ENCODE peak calls at places on chromosome 10, in seven cellular contexts. N, R, Z, F, V, T and X are unnamed samples.

GRCh38 chr10:24851595-24851994 is 100.8 kb downstream of the PRTFDC1 start:
- DNase-seq in N (no peak), R (no peak), Z (no peak), F (no peak), V (no peak), T (no peak), X (no peak)

GRCh38 chr10:71713135-71714040 is 6.2 kb downstream of the C10orf105 start:
- DNase-seq in N (no peak), R (peak; percentile 88), Z (no peak), F (peak; percentile 88), V (peak; percentile 55), T (no peak), X (peak; percentile 79)

GRCh38 chr10:123458933-123459332 is 207.2 kb upstream of the GPR26 start:
- DNase-seq in N (no peak), R (no peak), Z (no peak), F (no peak), V (no peak), T (no peak), X (no peak)

GRCh38 chr10:10598297-10598696 is 419.4 kb upstream of the CELF2 start:
- DNase-seq in N (no peak), R (no peak), Z (no peak), F (no peak), V (no peak), T (no peak), X (no peak)

GRCh38 chr10:78594938-78595645 is 473.7 kb upstream of the ZMIZ1 start:
- DNase-seq in N (no peak), R (no peak), Z (no peak), F (no peak), V (no peak), T (no peak), X (no peak)

GRCh38 chr10:51386248-51386885 is 312.1 kb downstream of the PRKG1 start:
- DNase-seq in N (no peak), R (no peak), Z (no peak), F (no peak), V (no peak), T (no peak), X (no peak)

GRCh38 chr10:79436850-79437103 is 8.6 kb downstream of the ZCCHC24 start:
- DNase-seq in N (no peak), R (no peak), Z (no peak), F (no peak), V (peak; percentile 29), T (no peak), X (no peak)

GRCh38 chr10:112896273-112896672 is 53.8 kb upstream of the TCF7L2 start:
- DNase-seq in N (no peak), R (no peak), Z (no peak), F (no peak), V (peak; percentile 74), T (no peak), X (no peak)

GRCh38 chr10:114638874-114639625 is 19.0 kb downstream of the ABLIM1 start:
- DNase-seq in N (no peak), R (no peak), Z (no peak), F (no peak), V (no peak), T (no peak), X (no peak)

GRCh38 chr10:51269816-51270215 is 195.5 kb downstream of the PRKG1 start:
- DNase-seq in N (no peak), R (no peak), Z (no peak), F (no peak), V (no peak), T (no peak), X (no peak)

GRCh38 chr10:74792726-74793125 is 33.7 kb upstream of the KAT6B start:
- DNase-seq in N (no peak), R (no peak), Z (no peak), F (no peak), V (no peak), T (no peak), X (no peak)

GRCh38 chr10:126252884-126253612 is 135.2 kb downstream of the ADAM12 start:
- DNase-seq in N (no peak), R (peak; percentile 48), Z (no peak), F (peak; percentile 40), V (no peak), T (peak; percentile 17), X (no peak)

DNA sequence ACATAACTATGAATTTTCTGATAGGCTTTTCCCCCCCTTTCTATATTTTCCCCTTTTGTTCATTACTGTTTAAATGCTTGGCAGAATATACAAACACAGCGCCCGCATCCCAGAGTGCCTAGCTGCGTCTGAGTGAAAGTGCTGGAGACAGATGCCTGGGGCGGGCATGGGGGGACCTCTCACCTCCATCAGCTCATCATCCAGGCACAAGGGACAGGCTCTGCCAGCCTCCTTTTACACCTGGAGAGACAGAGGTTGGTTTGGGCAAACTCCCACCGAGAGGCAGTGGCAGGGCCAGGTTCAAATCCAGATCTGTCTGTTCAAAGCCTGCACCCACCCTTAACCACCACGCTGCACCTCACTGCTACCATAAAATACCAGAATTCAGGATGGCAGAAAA is 104.5 kb downstream of the FAM53B start:
- DNase-seq in N (no peak), R (no peak), Z (no peak), F (no peak), V (no peak), T (no peak), X (no peak)
- H3K27ac ChIP-seq in N (no peak overlapping the region), R (no peak overlapping the region), Z (peak overlapping the region; percentile 60), F (peak overlapping the region; percentile 13), V (no peak overlapping the region), T (no peak overlapping the region), X (peak overlapping the region; percentile 77)

DNA sequence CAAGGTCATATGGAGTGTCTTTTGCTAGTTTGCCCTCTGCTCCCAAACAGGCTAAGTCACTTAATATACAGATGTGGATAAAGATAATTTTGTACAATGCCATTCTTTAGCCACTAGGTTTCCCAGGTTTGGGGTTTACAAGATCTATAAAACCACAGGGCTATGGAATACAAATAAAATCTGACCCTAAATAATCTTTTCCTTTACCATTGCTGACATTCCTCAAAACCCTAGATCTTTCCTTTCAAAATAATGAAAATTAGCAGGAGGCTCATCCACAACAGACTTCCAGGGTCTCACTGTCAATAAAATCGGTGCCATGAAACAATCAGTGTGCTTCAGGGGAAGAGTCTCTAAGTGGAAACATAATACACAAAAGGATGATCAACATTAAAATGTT is 148.4 kb downstream of the CPEB3 start:
- DNase-seq in N (no peak), R (no peak), Z (no peak), F (no peak), V (no peak), T (no peak), X (no peak)
- TF ChIP-seq CTCF in N (no peak), R (no peak), Z (no peak), F (no peak), V (no peak), T (peak; percentile 19), X (no peak)

DNA sequence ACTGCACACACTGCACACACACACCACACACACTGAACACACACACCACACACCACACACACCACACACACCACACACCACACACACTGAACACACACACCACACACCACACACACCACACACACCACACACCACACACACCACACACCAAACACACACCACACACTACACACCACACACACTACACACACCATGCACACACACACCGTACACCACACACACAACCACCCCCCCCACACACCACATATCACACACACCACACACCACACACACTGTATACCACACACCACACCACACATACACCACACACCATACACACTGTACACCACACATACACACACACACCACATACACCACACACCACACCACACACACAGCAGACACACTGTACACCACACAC is 59.5 kb downstream of the FAM204A start:
- DNase-seq in N (no peak), R (no peak), Z (no peak), F (no peak), V (no peak), T (no peak), X (no peak)
- H3K27me3 ChIP-seq in N (no peaks in the 10 kb centered on the region), R (peaks cover 8% of the 10 kb centered on the region), Z (no peaks in the 10 kb centered on the region), F (peaks cover 11% of the 10 kb centered on the region), V (no peaks in the 10 kb centered on the region), T (peaks cover 5% of the 10 kb centered on the region), X (peaks cover 7% of the 10 kb centered on the region)

GRCh38 chr10:49298666-49298989 is 342 bp upstream of the C10orf71 start:
- DNase-seq in N (no peak), R (peak; percentile 80), Z (no peak), F (peak; percentile 76), V (no peak), T (no peak), X (no peak)
- H3K27ac ChIP-seq in N (no peak overlapping the region), R (peak overlapping the region; percentile 81), Z (no peak overlapping the region), F (peak overlapping the region; percentile 85), V (no peak overlapping the region), T (no peak overlapping the region), X (no peak overlapping the region)

GRCh38 chr10:127720142-127720541 is 16.8 kb upstream of the FOXI2 start:
- DNase-seq in N (no peak), R (no peak), Z (no peak), F (no peak), V (no peak), T (no peak), X (no peak)

GRCh38 chr10:127715249-127715648 is 21.7 kb upstream of the FOXI2 start:
- DNase-seq in N (no peak), R (no peak), Z (no peak), F (no peak), V (no peak), T (no peak), X (no peak)

GRCh38 chr10:127720903-127721302 is 16.1 kb upstream of the FOXI2 start:
- DNase-seq in N (no peak), R (no peak), Z (no peak), F (no peak), V (no peak), T (no peak), X (no peak)

DNA sequence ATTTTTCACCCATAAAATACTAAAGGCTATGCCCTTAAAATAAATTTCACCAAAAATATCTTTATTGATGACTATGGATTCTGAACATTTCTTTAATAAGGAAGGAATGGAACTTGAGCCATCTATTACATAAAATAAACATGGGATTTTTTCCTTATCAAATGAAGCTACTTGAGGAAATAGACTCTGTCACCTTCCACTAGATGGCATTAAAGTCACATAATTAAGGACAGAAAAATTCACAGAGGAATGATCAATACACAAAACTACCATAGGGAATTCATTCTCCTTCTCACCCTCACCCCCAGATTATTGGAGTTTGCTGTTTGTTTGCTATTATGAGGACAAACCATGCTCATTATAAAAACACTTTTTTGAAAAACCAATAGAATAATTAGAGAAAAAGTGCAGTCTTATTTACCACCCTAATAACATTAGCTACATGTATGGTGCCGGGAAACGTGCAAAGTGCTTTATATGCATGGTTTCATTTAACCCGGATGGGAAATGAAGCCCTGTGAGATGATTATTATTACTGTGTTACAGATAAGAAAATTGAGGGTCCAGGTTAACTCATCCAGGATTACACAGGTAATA is 21.1 kb upstream of the FOXI2 start:
- DNase-seq in N (peak; percentile 46), R (no peak), Z (no peak), F (no peak), V (no peak), T (peak; percentile 2), X (no peak)
- TF ChIP-seq CTCF in N (peak; percentile 73), R (peak; percentile 63), Z (no peak), F (peak; percentile 59), V (peak; percentile 62), T (peak; percentile 56), X (peak; percentile 50)

GRCh38 chr10:97123713-97124112 is 62.0 kb downstream of the SLIT1 start:
- DNase-seq in N (no peak), R (no peak), Z (no peak), F (no peak), V (no peak), T (no peak), X (no peak)
- H3K27me3 ChIP-seq in N (peaks cover 41% of the 10 kb centered on the region), R (peaks cover 8% of the 10 kb centered on the region), Z (no peaks in the 10 kb centered on the region), F (no peaks in the 10 kb centered on the region), V (no peaks in the 10 kb centered on the region), T (peaks cover 13% of the 10 kb centered on the region), X (peaks cover 4% of the 10 kb centered on the region)